ENCODE peak calls at places on chromosomes 16 and 17, in nine cellular contexts. G, C, N, J, W, P, A, O and K are unnamed samples.

GRCh38 chr17:29140631-29141483 is 39.3 kb downstream of the MYO18A start:
- DNase-seq in J (no peak), O (peak; percentile 59), N (no peak), A (peak; percentile 45), P (peak; percentile 49), G (no peak), W (no peak), C (peak; percentile 62), K (no peak)

GRCh38 chr17:10836966-10837599 is 804 bp downstream of the PIRT start:
- DNase-seq in P (no peak), N (no peak), G (no peak), W (peak; percentile 49), J (no peak), A (no peak), C (no peak), O (no peak), K (no peak)

GRCh38 chr17:31521632-31522283 is 130.3 kb downstream of the RAB11FIP4 start:
- DNase-seq in C (no peak), G (no peak), O (no peak), P (no peak), A (no peak), J (no peak), W (no peak), N (no peak), K (no peak)

GRCh38 chr17:65039349-65039988 is 17.1 kb downstream of the GNA13 start:
- DNase-seq in C (peak; percentile 70), P (no peak), G (no peak), O (peak; percentile 53), A (peak; percentile 90), W (no peak), J (no peak), N (no peak), K (no peak)

GRCh38 chr17:15510361-15510760 is 42.9 kb upstream of the CDRT4 start:
- DNase-seq in W (no peak), N (peak; percentile 47), J (no peak), G (no peak), C (no peak), P (peak; percentile 57), O (no peak), A (no peak), K (peak; percentile 80)

GRCh38 chr16:11585460-11586374 is 1.0 kb downstream of the LITAF start:
- DNase-seq in P (peak; percentile 38), N (no peak), W (no peak), G (peak; percentile 47), J (peak; percentile 56), O (peak; percentile 29), C (peak; percentile 22), A (peak; percentile 32), K (no peak)

GRCh38 chr16:3681206-3681605 is 26.7 kb downstream of the DNASE1 start:
- DNase-seq in G (no peak), J (no peak), C (no peak), P (no peak), O (no peak), N (peak; percentile 33), W (no peak), A (no peak), K (no peak)

GRCh38 chr16:14566599-14566998 is 63.5 kb downstream of the PARN start:
- DNase-seq in A (no peak), P (no peak), N (no peak), O (no peak), J (no peak), G (no peak), W (no peak), C (no peak), K (no peak)

GRCh38 chr17:17043668-17044226 is 1.5 kb downstream of the MPRIP start:
- DNase-seq in J (no peak), W (no peak), G (no peak), O (no peak), A (peak; percentile 29), P (no peak), N (peak; percentile 42), C (peak; percentile 40), K (no peak)

GRCh38 chr17:3798273-3799180 is 2.5 kb downstream of the ITGAE start:
- DNase-seq in C (no peak), G (no peak), N (no peak), P (no peak), J (no peak), W (no peak), O (no peak), A (peak; percentile 63), K (no peak)

GRCh38 chr16:66845791-66846221 is 1.6 kb downstream of the CA7 start:
- DNase-seq in A (no peak), O (no peak), N (no peak), C (no peak), W (no peak), J (no peak), G (no peak), P (no peak), K (no peak)

GRCh38 chr17:75778861-75779249 is 5.8 kb upstream of the UNK start:
- DNase-seq in O (peak; percentile 84), J (peak; percentile 78), N (no peak), P (no peak), A (peak; percentile 82), W (no peak), C (no peak), G (no peak), K (no peak)

GRCh38 chr17:17663160-17664072 is 17.8 kb upstream of the RAI1 start:
- DNase-seq in G (peak; percentile 79), A (peak; percentile 93), W (peak; percentile 21), P (peak; percentile 95), N (peak; percentile 96), O (peak; percentile 82), C (peak; percentile 64), J (peak; percentile 55), K (peak; percentile 96)

GRCh38 chr16:50316848-50317630 is 50.7 kb downstream of the ADCY7 start:
- DNase-seq in J (no peak), P (no peak), A (no peak), W (no peak), O (no peak), C (no peak), G (no peak), N (no peak), K (no peak)

GRCh38 chr16:49439050-49439449 is 65.4 kb downstream of the C16orf78 start:
- DNase-seq in W (no peak), J (no peak), O (no peak), G (no peak), C (no peak), N (no peak), P (no peak), A (no peak), K (no peak)

GRCh38 chr17:73489991-73490390 is 154.3 kb downstream of the SDK2 start:
- DNase-seq in O (no peak), C (no peak), G (no peak), A (no peak), W (no peak), N (no peak), J (no peak), P (no peak), K (no peak)

GRCh38 chr16:5001571-5001970 is 32.2 kb downstream of the NAGPA start:
- DNase-seq in W (no peak), J (peak; percentile 44), C (no peak), A (no peak), O (no peak), N (no peak), P (no peak), G (no peak), K (no peak)

GRCh38 chr17:72056155-72056554 is 64.7 kb upstream of the SOX9 start:
- DNase-seq in N (no peak), O (no peak), A (peak; percentile 18), C (no peak), J (no peak), P (no peak), G (no peak), W (no peak), K (no peak)

GRCh38 chr17:59378621-59379194 is 47.3 kb downstream of the YPEL2 start:
- DNase-seq in W (no peak), C (no peak), G (no peak), N (peak; percentile 88), P (peak; percentile 54), O (no peak), J (no peak), A (no peak), K (peak; percentile 91)

GRCh38 chr16:3106205-3106928 is 6.0 kb upstream of the ZNF205 start:
- DNase-seq in O (peak; percentile 94), P (peak; percentile 85), G (peak; percentile 89), W (peak; percentile 85), N (peak; percentile 96), C (peak; percentile 93), A (peak; percentile 97), J (peak; percentile 93), K (peak; percentile 78)

GRCh38 chr17:58084317-58084981 is 1.2 kb downstream of the DYNLL2 start:
- DNase-seq in P (peak; percentile 14), O (peak; percentile 58), G (no peak), J (peak; percentile 52), A (peak; percentile 80), C (peak; percentile 78), N (peak; percentile 34), W (peak; percentile 71), K (no peak)

GRCh38 chr16:88569614-88569984 is 604 bp upstream of the ZC3H18 start:
- DNase-seq in G (no peak), A (no peak), N (peak; percentile 42), W (no peak), C (no peak), O (no peak), J (peak; percentile 60), P (no peak), K (no peak)

GRCh38 chr16:9256196-9256595 is 164.8 kb downstream of the HAPSTR1 start:
- DNase-seq in G (no peak), W (no peak), O (peak; percentile 69), C (peak; percentile 58), J (peak; percentile 54), A (peak; percentile 63), N (no peak), P (no peak), K (no peak)

GRCh38 chr17:76701471-76701967 is 9.2 kb downstream of the MXRA7 start:
- DNase-seq in N (no peak), A (no peak), C (no peak), P (no peak), G (no peak), W (no peak), O (no peak), J (no peak), K (no peak)

GRCh38 chr16:67390816-67391423 is 2.4 kb downstream of the TPPP3 start:
- DNase-seq in P (no peak), C (no peak), W (no peak), J (no peak), G (no peak), O (no peak), A (no peak), N (no peak), K (no peak)

GRCh38 chr17:32157225-32157624 is 14.9 kb downstream of the RHOT1 start:
- DNase-seq in C (no peak), J (no peak), W (no peak), O (no peak), A (no peak), P (peak; percentile 47), N (no peak), G (no peak), K (peak; percentile 70)

GRCh38 chr16:48965391-48965790 is 316.2 kb downstream of the CBLN1 start:
- DNase-seq in A (no peak), N (no peak), W (peak; percentile 98), J (no peak), O (no peak), G (no peak), P (peak; percentile 50), C (no peak), K (peak; percentile 34)